ENCODE peak calls at places on chromosome 3, in seven cellular contexts. One of them, this sample, is unnamed.
A peak's percentile ranks its signal among the peaks of the same experiment; 100 is the strongest.

GRCh38 chr3:127015282-127016042 is 32.5 kb downstream of the PLXNA1 start:
- DNase-seq in astrocyte: no peak
- DNase-seq in lower lobe of right lung: no peak
- DNase-seq in colonic mucosa: no peak
- DNase-seq in OCI-LY7: no peak
- DNase-seq in SJSA1: no peak
- DNase-seq in left lung: no peak
- DNase-seq in this sample: no peak

GRCh38 chr3:140736863-140737460 is 59.1 kb downstream of the TRIM42 start:
- DNase-seq in astrocyte: peak; percentile 10
- DNase-seq in lower lobe of right lung: no peak
- DNase-seq in colonic mucosa: peak; percentile 21
- DNase-seq in OCI-LY7: peak; percentile 44
- DNase-seq in SJSA1: no peak
- DNase-seq in left lung: no peak
- DNase-seq in this sample: no peak

GRCh38 chr3:52848617-52849016 is 13.8 kb upstream of the MUSTN1 start:
- DNase-seq in astrocyte: peak; percentile 51
- DNase-seq in lower lobe of right lung: no peak
- DNase-seq in colonic mucosa: no peak
- DNase-seq in OCI-LY7: no peak
- DNase-seq in SJSA1: no peak
- DNase-seq in left lung: no peak
- DNase-seq in this sample: no peak

GRCh38 chr3:120528163-120528562 is 68.0 kb upstream of the NDUFB4 start:
- DNase-seq in astrocyte: no peak
- DNase-seq in lower lobe of right lung: no peak
- DNase-seq in colonic mucosa: no peak
- DNase-seq in OCI-LY7: no peak
- DNase-seq in SJSA1: no peak
- DNase-seq in left lung: no peak
- DNase-seq in this sample: no peak

GRCh38 chr3:59940690-59941089 is 890.9 kb upstream of the CFAP20DC start:
- DNase-seq in astrocyte: no peak
- DNase-seq in lower lobe of right lung: no peak
- DNase-seq in colonic mucosa: no peak
- DNase-seq in OCI-LY7: no peak
- DNase-seq in SJSA1: no peak
- DNase-seq in left lung: no peak
- DNase-seq in this sample: no peak

GRCh38 chr3:45034612-45035252 is 8.6 kb downstream of the CLEC3B start:
- DNase-seq in astrocyte: no peak
- DNase-seq in lower lobe of right lung: peak; percentile 88
- DNase-seq in colonic mucosa: peak; percentile 62
- DNase-seq in OCI-LY7: peak; percentile 8
- DNase-seq in SJSA1: no peak
- DNase-seq in left lung: peak; percentile 88
- DNase-seq in this sample: no peak

GRCh38 chr3:126472277-126473006 is 3.2 kb downstream of the ZXDC start:
- DNase-seq in astrocyte: peak; percentile 96
- DNase-seq in lower lobe of right lung: peak; percentile 88
- DNase-seq in colonic mucosa: no peak
- DNase-seq in OCI-LY7: peak; percentile 15
- DNase-seq in SJSA1: no peak
- DNase-seq in left lung: peak; percentile 92
- DNase-seq in this sample: no peak

GRCh38 chr3:59946401-59946800 is 896.6 kb upstream of the CFAP20DC start:
- DNase-seq in astrocyte: no peak
- DNase-seq in lower lobe of right lung: no peak
- DNase-seq in colonic mucosa: no peak
- DNase-seq in OCI-LY7: no peak
- DNase-seq in SJSA1: no peak
- DNase-seq in left lung: no peak
- DNase-seq in this sample: no peak

GRCh38 chr3:107604057-107604802 is 81.5 kb downstream of the BBX start:
- DNase-seq in astrocyte: peak; percentile 58
- DNase-seq in lower lobe of right lung: no peak
- DNase-seq in colonic mucosa: no peak
- DNase-seq in OCI-LY7: no peak
- DNase-seq in SJSA1: no peak
- DNase-seq in left lung: no peak
- DNase-seq in this sample: no peak

GRCh38 chr3:76043746-76044145 is 258.4 kb upstream of the ZNF717 start:
- DNase-seq in astrocyte: no peak
- DNase-seq in lower lobe of right lung: no peak
- DNase-seq in colonic mucosa: no peak
- DNase-seq in OCI-LY7: no peak
- DNase-seq in SJSA1: no peak
- DNase-seq in left lung: no peak
- DNase-seq in this sample: no peak

GRCh38 chr3:165641569-165642310 is 195.5 kb downstream of the BCHE start:
- DNase-seq in astrocyte: no peak
- DNase-seq in lower lobe of right lung: no peak
- DNase-seq in colonic mucosa: no peak
- DNase-seq in OCI-LY7: no peak
- DNase-seq in SJSA1: no peak
- DNase-seq in left lung: no peak
- DNase-seq in this sample: no peak

GRCh38 chr3:16402451-16402850 is 111.0 kb downstream of the RFTN1 start:
- DNase-seq in astrocyte: peak; percentile 43
- DNase-seq in lower lobe of right lung: no peak
- DNase-seq in colonic mucosa: no peak
- DNase-seq in OCI-LY7: no peak
- DNase-seq in SJSA1: no peak
- DNase-seq in left lung: no peak
- DNase-seq in this sample: no peak

GRCh38 chr3:118228151-118228550 is 806.5 kb downstream of the IGSF11 start:
- DNase-seq in astrocyte: no peak
- DNase-seq in lower lobe of right lung: no peak
- DNase-seq in colonic mucosa: no peak
- DNase-seq in OCI-LY7: no peak
- DNase-seq in SJSA1: no peak
- DNase-seq in left lung: no peak
- DNase-seq in this sample: no peak

GRCh38 chr3:33360136-33360825 is 79.9 kb downstream of the UBP1 start:
- DNase-seq in astrocyte: peak; percentile 88
- DNase-seq in lower lobe of right lung: no peak
- DNase-seq in colonic mucosa: no peak
- DNase-seq in OCI-LY7: no peak
- DNase-seq in SJSA1: no peak
- DNase-seq in left lung: no peak
- DNase-seq in this sample: no peak

GRCh38 chr3:110625126-110625798 is 446.4 kb upstream of the NECTIN3 start:
- DNase-seq in astrocyte: no peak
- DNase-seq in lower lobe of right lung: no peak
- DNase-seq in colonic mucosa: no peak
- DNase-seq in OCI-LY7: no peak
- DNase-seq in SJSA1: no peak
- DNase-seq in left lung: no peak
- DNase-seq in this sample: no peak

GRCh38 chr3:152496286-152496685 is 227.6 kb downstream of the MBNL1 start:
- DNase-seq in astrocyte: no peak
- DNase-seq in lower lobe of right lung: no peak
- DNase-seq in colonic mucosa: no peak
- DNase-seq in OCI-LY7: no peak
- DNase-seq in SJSA1: no peak
- DNase-seq in left lung: no peak
- DNase-seq in this sample: no peak

GRCh38 chr3:61908344-61908743 is 347.0 kb downstream of the PTPRG start:
- DNase-seq in astrocyte: peak; percentile 29
- DNase-seq in lower lobe of right lung: no peak
- DNase-seq in colonic mucosa: no peak
- DNase-seq in OCI-LY7: no peak
- DNase-seq in SJSA1: no peak
- DNase-seq in left lung: no peak
- DNase-seq in this sample: no peak

GRCh38 chr3:9688961-9689360 is 14.7 kb upstream of the CPNE9 start:
- DNase-seq in astrocyte: no peak
- DNase-seq in lower lobe of right lung: no peak
- DNase-seq in colonic mucosa: no peak
- DNase-seq in OCI-LY7: no peak
- DNase-seq in SJSA1: no peak
- DNase-seq in left lung: no peak
- DNase-seq in this sample: no peak

GRCh38 chr3:29644261-29644660 is 363.4 kb downstream of the RBMS3 start:
- DNase-seq in astrocyte: no peak
- DNase-seq in lower lobe of right lung: no peak
- DNase-seq in colonic mucosa: no peak
- DNase-seq in OCI-LY7: no peak
- DNase-seq in SJSA1: no peak
- DNase-seq in left lung: no peak
- DNase-seq in this sample: no peak

GRCh38 chr3:120446891-120447668 is 3.7 kb downstream of the FSTL1 start:
- DNase-seq in astrocyte: no peak
- DNase-seq in lower lobe of right lung: no peak
- DNase-seq in colonic mucosa: no peak
- DNase-seq in OCI-LY7: no peak
- DNase-seq in SJSA1: no peak
- DNase-seq in left lung: no peak
- DNase-seq in this sample: no peak

GRCh38 chr3:177337548-177338331 is 140.5 kb upstream of the TBL1XR1 start:
- DNase-seq in astrocyte: peak; percentile 85
- DNase-seq in lower lobe of right lung: no peak
- DNase-seq in colonic mucosa: no peak
- DNase-seq in OCI-LY7: no peak
- DNase-seq in SJSA1: no peak
- DNase-seq in left lung: no peak
- DNase-seq in this sample: peak; percentile 15

DNA sequence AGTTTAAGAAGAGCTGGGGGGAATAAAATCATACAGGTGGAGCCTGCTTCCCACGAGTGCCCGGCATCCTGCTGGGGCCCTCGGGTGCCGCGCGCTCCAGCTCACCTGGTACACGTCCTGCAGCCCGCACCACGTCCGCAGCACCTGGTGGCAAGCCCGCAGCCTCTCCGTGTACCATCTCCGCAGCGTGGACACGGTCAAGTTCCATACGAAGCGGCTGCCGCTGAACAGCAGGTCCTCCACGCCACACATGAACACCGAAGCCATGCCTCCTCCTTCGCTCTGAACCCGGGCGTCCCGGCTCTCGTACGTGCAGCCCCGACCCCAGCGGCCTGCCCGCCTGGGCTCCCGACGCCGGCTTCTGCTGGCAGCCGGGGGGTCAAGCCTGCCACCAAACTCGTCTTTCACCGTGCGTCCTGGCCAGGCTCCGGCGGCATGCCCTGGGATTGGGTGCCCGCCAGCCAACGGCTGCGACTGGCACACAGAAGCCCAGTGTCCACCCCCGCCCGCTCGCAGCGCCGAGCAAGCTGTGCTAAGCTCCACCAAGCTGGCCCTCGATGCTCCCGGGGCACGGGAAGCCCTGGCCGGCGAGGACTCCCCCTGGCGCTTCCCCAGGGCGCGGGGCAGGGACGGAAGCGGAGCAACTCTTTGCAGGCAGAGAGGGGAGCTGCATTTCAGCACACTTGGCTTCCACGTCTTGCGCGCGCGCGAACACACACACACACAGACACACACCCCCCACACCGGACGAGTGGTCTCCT is at the start of gene FRMD4B:
- DNase-seq in astrocyte: peak; percentile 8
- DNase-seq in lower lobe of right lung: peak; percentile 93
- DNase-seq in colonic mucosa: peak; percentile 52
- DNase-seq in OCI-LY7: no peak
- DNase-seq in SJSA1: no peak
- DNase-seq in left lung: peak; percentile 96
- DNase-seq in this sample: no peak
- H3K27ac ChIP-seq in astrocyte: no peak within 1 kb of the TSS
- H3K27ac ChIP-seq in lower lobe of right lung: peak within 1 kb of the TSS; percentile 77
- H3K27ac ChIP-seq in colonic mucosa: no peak within 1 kb of the TSS
- H3K27ac ChIP-seq in OCI-LY7: no peak within 1 kb of the TSS
- H3K27ac ChIP-seq in SJSA1: no peak within 1 kb of the TSS
- H3K27ac ChIP-seq in left lung: peak within 1 kb of the TSS; percentile 79
- H3K27ac ChIP-seq in this sample: no peak within 1 kb of the TSS

GRCh38 chr3:193984378-193984777 is 151.6 kb upstream of the HES1 start:
- DNase-seq in astrocyte: no peak
- DNase-seq in lower lobe of right lung: no peak
- DNase-seq in colonic mucosa: peak; percentile 34
- DNase-seq in OCI-LY7: no peak
- DNase-seq in SJSA1: no peak
- DNase-seq in left lung: no peak
- DNase-seq in this sample: no peak
- H3K4me1 ChIP-seq in astrocyte: peaks cover 8% of the 10 kb centered on the region
- H3K4me1 ChIP-seq in lower lobe of right lung: peaks cover 38% of the 10 kb centered on the region
- H3K4me1 ChIP-seq in colonic mucosa: no peaks in the 10 kb centered on the region
- H3K4me1 ChIP-seq in OCI-LY7: no peaks in the 10 kb centered on the region
- H3K4me1 ChIP-seq in SJSA1: no peaks in the 10 kb centered on the region
- H3K4me1 ChIP-seq in left lung: peaks cover 7% of the 10 kb centered on the region
- H3K4me1 ChIP-seq in this sample: no peaks in the 10 kb centered on the region

GRCh38 chr3:100578646-100579045 is 30.8 kb upstream of the ADGRG7 start:
- DNase-seq in astrocyte: no peak
- DNase-seq in lower lobe of right lung: no peak
- DNase-seq in colonic mucosa: no peak
- DNase-seq in OCI-LY7: no peak
- DNase-seq in SJSA1: no peak
- DNase-seq in left lung: no peak
- DNase-seq in this sample: no peak

GRCh38 chr3:100574536-100574935 is 34.9 kb upstream of the ADGRG7 start:
- DNase-seq in astrocyte: no peak
- DNase-seq in lower lobe of right lung: no peak
- DNase-seq in colonic mucosa: no peak
- DNase-seq in OCI-LY7: no peak
- DNase-seq in SJSA1: no peak
- DNase-seq in left lung: no peak
- DNase-seq in this sample: no peak

GRCh38 chr3:100580147-100580546 is 29.3 kb upstream of the ADGRG7 start:
- DNase-seq in astrocyte: no peak
- DNase-seq in lower lobe of right lung: no peak
- DNase-seq in colonic mucosa: no peak
- DNase-seq in OCI-LY7: no peak
- DNase-seq in SJSA1: no peak
- DNase-seq in left lung: no peak
- DNase-seq in this sample: no peak

GRCh38 chr3:100577382-100578008 is 31.9 kb upstream of the ADGRG7 start:
- DNase-seq in astrocyte: no peak
- DNase-seq in lower lobe of right lung: no peak
- DNase-seq in colonic mucosa: no peak
- DNase-seq in OCI-LY7: no peak
- DNase-seq in SJSA1: no peak
- DNase-seq in left lung: no peak
- DNase-seq in this sample: no peak

DNA sequence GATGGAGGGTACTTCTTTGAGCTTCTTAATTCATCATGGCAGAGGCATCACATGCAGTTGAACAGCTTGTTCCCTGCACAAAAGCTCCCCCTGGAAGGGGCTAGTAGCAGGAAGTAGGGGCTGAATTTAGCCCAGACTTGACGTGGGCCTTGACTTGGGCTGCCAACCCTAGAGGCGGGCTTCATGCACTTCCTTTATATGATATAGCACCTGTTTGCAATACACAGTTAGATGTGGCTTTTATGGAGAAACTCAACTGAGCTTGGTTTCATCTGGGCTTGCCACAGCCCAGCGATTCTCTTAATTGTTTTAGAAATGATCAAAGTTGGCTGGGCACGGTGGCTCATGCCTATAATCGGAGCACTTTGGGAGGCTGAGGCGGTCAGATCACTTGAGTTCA is 33.7 kb upstream of the ADGRG7 start:
- DNase-seq in astrocyte: no peak
- DNase-seq in lower lobe of right lung: no peak
- DNase-seq in colonic mucosa: no peak
- DNase-seq in OCI-LY7: no peak
- DNase-seq in SJSA1: no peak
- DNase-seq in left lung: no peak
- DNase-seq in this sample: no peak
- H3K27ac ChIP-seq in astrocyte: no peak overlapping the region
- H3K27ac ChIP-seq in lower lobe of right lung: no peak overlapping the region
- H3K27ac ChIP-seq in colonic mucosa: no peak overlapping the region
- H3K27ac ChIP-seq in OCI-LY7: no peak overlapping the region
- H3K27ac ChIP-seq in SJSA1: no peak overlapping the region
- H3K27ac ChIP-seq in left lung: no peak overlapping the region
- H3K27ac ChIP-seq in this sample: no peak overlapping the region

GRCh38 chr3:40130721-40131120 is 178.8 kb upstream of the EIF1B start:
- DNase-seq in astrocyte: no peak
- DNase-seq in lower lobe of right lung: no peak
- DNase-seq in colonic mucosa: no peak
- DNase-seq in OCI-LY7: no peak
- DNase-seq in SJSA1: no peak
- DNase-seq in left lung: no peak
- DNase-seq in this sample: no peak
- H3K4me1 ChIP-seq in astrocyte: no peaks in the 10 kb centered on the region
- H3K4me1 ChIP-seq in lower lobe of right lung: no peaks in the 10 kb centered on the region
- H3K4me1 ChIP-seq in colonic mucosa: no peaks in the 10 kb centered on the region
- H3K4me1 ChIP-seq in OCI-LY7: no peaks in the 10 kb centered on the region
- H3K4me1 ChIP-seq in SJSA1: no peaks in the 10 kb centered on the region
- H3K4me1 ChIP-seq in left lung: no peaks in the 10 kb centered on the region
- H3K4me1 ChIP-seq in this sample: no peaks in the 10 kb centered on the region

This sample was measured in naive thymus-derived CD4-positive, alpha-beta T cell.